ENCODE peak calls at places on chromosomes 5 and 9, in four cellular contexts. K, P, D and N are unnamed samples.

GRCh38 chr9:99335280-99335679 is 113.2 kb downstream of the SEC61B start:
- ATAC-seq in K (no peak), D (no peak), P (no peak), N (no peak)

GRCh38 chr9:103533318-103533717 is 538.2 kb downstream of the CYLC2 start:
- ATAC-seq in D (no peak), K (no peak), P (no peak), N (no peak)

GRCh38 chr5:171451421-171451820 is 32.0 kb downstream of the FGF18 start:
- ATAC-seq in P (peak), D (no peak), K (no peak), N (peak)

GRCh38 chr9:127128341-127129072 is 6.1 kb upstream of the ANGPTL2 start:
- ATAC-seq in D (peak), K (no peak), P (no peak), N (peak)

GRCh38 chr9:34522971-34523797 is at the start of gene ENHO:
- ATAC-seq in K (peak), D (peak), P (peak), N (peak)

GRCh38 chr9:677461-678097 is 163.9 kb upstream of the DMRT1 start:
- ATAC-seq in K (peak), D (peak), P (no peak), N (peak)

GRCh38 chr5:1336749-1337489 is 8.0 kb downstream of the CLPTM1L start:
- ATAC-seq in P (no peak), K (no peak), D (no peak), N (no peak)

GRCh38 chr5:92309336-92309991 is 926.3 kb upstream of the ARRDC3 start:
- ATAC-seq in D (peak), P (peak), K (peak), N (no peak)

GRCh38 chr9:127825319-127826051 is 22.8 kb downstream of the FPGS start:
- ATAC-seq in D (peak), P (peak), K (peak), N (peak)

GRCh38 chr5:134758176-134758503 is 439 bp upstream of the DDX46 start:
- ATAC-seq in P (peak), K (peak), D (peak), N (no peak)

GRCh38 chr9:122356627-122357026 is 14.2 kb upstream of the PTGS1 start:
- ATAC-seq in D (no peak), P (peak), K (peak), N (no peak)

GRCh38 chr9:12785251-12785880 is 10.5 kb downstream of the LURAP1L start:
- ATAC-seq in P (peak), K (peak), D (peak), N (peak)

GRCh38 chr5:140321796-140322195 is 18.9 kb upstream of the PFDN1 start:
- ATAC-seq in D (peak), K (no peak), P (no peak), N (peak)

GRCh38 chr5:172035039-172035438 is 28.6 kb upstream of the FBXW11 start:
- ATAC-seq in P (no peak), K (no peak), D (no peak), N (peak)

GRCh38 chr5:126523818-126524522 is 71.0 kb downstream of the ALDH7A1 start:
- ATAC-seq in D (peak), K (no peak), P (no peak), N (no peak)

GRCh38 chr9:22028394-22028793 is 19.3 kb upstream of the CDKN2B start:
- ATAC-seq in K (no peak), P (no peak), D (no peak), N (no peak)

GRCh38 chr9:112841261-112841660 is 49.4 kb downstream of the SLC46A2 start:
- ATAC-seq in D (no peak), K (no peak), P (no peak), N (no peak)

GRCh38 chr5:177491429-177491945 is 5.9 kb downstream of the PDLIM7 start:
- ATAC-seq in D (no peak), K (no peak), P (peak), N (no peak)

GRCh38 chr5:170644501-170644900 is 139.0 kb upstream of the GABRP start:
- ATAC-seq in D (no peak), P (no peak), K (no peak), N (no peak)

GRCh38 chr9:20300430-20301115 is 321.7 kb downstream of the MLLT3 start:
- ATAC-seq in K (no peak), D (no peak), P (no peak), N (no peak)

GRCh38 chr9:135978650-135979461 is 17.7 kb upstream of the UBAC1 start:
- ATAC-seq in K (peak), D (no peak), P (peak), N (peak)

GRCh38 chr5:94159144-94159543 is 417.7 kb upstream of the POU5F2 start:
- ATAC-seq in D (no peak), P (peak), K (no peak), N (no peak)

GRCh38 chr5:142529626-142530278 is 156.1 kb downstream of the FGF1 start:
- ATAC-seq in P (peak), D (no peak), K (peak), N (peak)

GRCh38 chr5:76617675-76618074 is 5.5 kb downstream of the F2RL2 start:
- ATAC-seq in D (no peak), K (peak), P (no peak), N (no peak)

GRCh38 chr5:40172721-40173120 is 507.0 kb upstream of the PTGER4 start:
- ATAC-seq in D (no peak), K (no peak), P (no peak), N (no peak)

GRCh38 chr5:58775699-58776098 is 192.8 kb downstream of the RAB3C start:
- ATAC-seq in P (no peak), K (no peak), D (peak), N (no peak)

GRCh38 chr5:139027150-139027549 is 152.0 kb upstream of the LRRTM2 start:
- ATAC-seq in P (no peak), K (no peak), D (no peak), N (no peak)

GRCh38 chr5:81007637-81008027 is 47.5 kb downstream of the RASGRF2 start:
- ATAC-seq in K (no peak), D (no peak), P (no peak), N (no peak)

GRCh38 chr5:92778261-92778660 is 802.8 kb downstream of the NR2F1-AS1 start:
- ATAC-seq in D (no peak), K (no peak), P (no peak), N (no peak)

GRCh38 chr5:179793470-179794139 is at the start of gene LTC4S:
- ATAC-seq in P (no peak), K (no peak), D (peak), N (peak)

GRCh38 chr5:150398432-150399157 is 14.1 kb downstream of the CD74 start:
- ATAC-seq in P (peak), D (no peak), K (peak), N (peak)

GRCh38 chr5:175535781-175536180 is 57.4 kb downstream of the SFXN1 start:
- ATAC-seq in P (no peak), K (no peak), D (no peak), N (peak)

GRCh38 chr5:54774281-54775171 is 210.9 kb downstream of the ESM1 start:
- ATAC-seq in P (no peak), K (no peak), D (peak), N (peak)

GRCh38 chr5:36214434-36214833 is 27.3 kb downstream of the NADK2 start:
- ATAC-seq in D (peak), P (no peak), K (no peak), N (no peak)

GRCh38 chr5:148970228-148970627 is 92.6 kb downstream of the SH3TC2 start:
- ATAC-seq in P (no peak), D (no peak), K (no peak), N (no peak)

GRCh38 chr5:100904259-100904822 is 1.3 kb upstream of the ST8SIA4 start:
- ATAC-seq in D (peak), K (no peak), P (no peak), N (no peak)

GRCh38 chr9:99167120-99167519 is 54.6 kb downstream of the ALG2 start:
- ATAC-seq in K (no peak), D (no peak), P (peak), N (no peak)

GRCh38 chr9:72102520-72102919 is 42.1 kb upstream of the C9orf57 start:
- ATAC-seq in K (no peak), P (no peak), D (no peak), N (no peak)

GRCh38 chr5:144336191-144336590 is 165.5 kb downstream of the KCTD16 start:
- ATAC-seq in P (no peak), D (no peak), K (no peak), N (no peak)